ENCODE peak calls at places on chromosome 20, in ten cellular contexts. F, L, I, H, U, Z, T, M, K and O are unnamed samples. For H3K4me1, the result is how much of the 10 kb centered on the place peaks cover.

GRCh38 chr20:4560667-4561066 is 161.0 kb upstream of the PRND start:
- DNase-seq in F (no peak), L (no peak), I (no peak), H (no peak), U (no peak), Z (no peak), T (no peak), M (no peak), K (no peak), O (no peak)

GRCh38 chr20:745683-746301 is 22.5 kb downstream of the SLC52A3 start:
- DNase-seq in F (no peak), L (no peak), I (no peak), H (no peak), U (no peak), Z (no peak), T (no peak), M (no peak), K (no peak), O (no peak)

GRCh38 chr20:8255945-8256632 is 124.0 kb downstream of the PLCB1 start:
- DNase-seq in F (peak), L (no peak), I (no peak), H (no peak), U (no peak), Z (no peak), T (peak), M (no peak), K (no peak), O (no peak)

GRCh38 chr20:46951405-46951804 is 56.8 kb downstream of the EYA2 start:
- DNase-seq in F (no peak), L (no peak), I (no peak), H (no peak), U (no peak), Z (no peak), T (no peak), M (no peak), K (no peak), O (no peak)

GRCh38 chr20:53949319-53949839 is 121.0 kb downstream of the BCAS1 start:
- DNase-seq in F (no peak), L (no peak), I (peak), H (peak), U (no peak), Z (peak), T (no peak), M (peak), K (peak), O (no peak)

GRCh38 chr20:60062431-60063336 is 104.5 kb downstream of the CDH26 start:
- DNase-seq in F (no peak), L (peak), I (no peak), H (no peak), U (no peak), Z (no peak), T (no peak), M (no peak), K (no peak), O (peak)

GRCh38 chr20:22414354-22414753 is 170.0 kb downstream of the FOXA2 start:
- DNase-seq in F (no peak), L (no peak), I (no peak), H (no peak), U (no peak), Z (no peak), T (peak), M (no peak), K (no peak), O (no peak)

GRCh38 chr20:57595041-57596030 is 24.9 kb downstream of the ZBP1 start:
- DNase-seq in F (no peak), L (peak), I (peak), H (no peak), U (no peak), Z (no peak), T (no peak), M (no peak), K (no peak), O (no peak)

GRCh38 chr20:41100001-41100480 is 37.3 kb upstream of the PLCG1 start:
- DNase-seq in F (no peak), L (no peak), I (no peak), H (no peak), U (no peak), Z (no peak), T (no peak), M (no peak), K (no peak), O (no peak)

GRCh38 chr20:58875111-58875510 is 22.6 kb downstream of the GNAS start:
- DNase-seq in F (peak), L (no peak), I (no peak), H (no peak), U (no peak), Z (no peak), T (no peak), M (no peak), K (no peak), O (no peak)

GRCh38 chr20:17617868-17618672 is 48.2 kb downstream of the DSTN start:
- DNase-seq in F (no peak), L (peak), I (no peak), H (peak), U (no peak), Z (no peak), T (no peak), M (peak), K (peak), O (peak)

GRCh38 chr20:50373674-50374286 is 136.4 kb upstream of the PTPN1 start:
- DNase-seq in F (no peak), L (no peak), I (no peak), H (no peak), U (no peak), Z (no peak), T (no peak), M (no peak), K (no peak), O (no peak)

GRCh38 chr20:14235355-14235754 is 102.1 kb downstream of the FLRT3 start:
- DNase-seq in F (no peak), L (no peak), I (no peak), H (no peak), U (no peak), Z (no peak), T (no peak), M (no peak), K (no peak), O (no peak)

GRCh38 chr20:53752583-53752970 is 158.9 kb upstream of the ZNF217 start:
- DNase-seq in F (no peak), L (no peak), I (no peak), H (no peak), U (no peak), Z (no peak), T (no peak), M (no peak), K (no peak), O (no peak)

GRCh38 chr20:53839423-53840176 is 230.8 kb downstream of the BCAS1 start:
- DNase-seq in F (no peak), L (no peak), I (peak), H (peak), U (no peak), Z (peak), T (no peak), M (peak), K (no peak), O (no peak)

GRCh38 chr20:1212607-1213396 is 9.5 kb downstream of the C20orf202 start:
- DNase-seq in F (peak), L (peak), I (no peak), H (peak), U (peak), Z (peak), T (peak), M (peak), K (peak), O (peak)

GRCh38 chr20:22800161-22800560 is 215.8 kb upstream of the FOXA2 start:
- DNase-seq in F (no peak), L (no peak), I (no peak), H (no peak), U (no peak), Z (no peak), T (no peak), M (no peak), K (no peak), O (no peak)

GRCh38 chr20:19504251-19504650 is 253.8 kb upstream of the RIN2 start:
- DNase-seq in F (no peak), L (no peak), I (no peak), H (no peak), U (no peak), Z (no peak), T (no peak), M (no peak), K (no peak), O (no peak)

GRCh38 chr20:16553161-16553560 is 20.1 kb downstream of the KIF16B start:
- DNase-seq in F (no peak), L (no peak), I (no peak), H (no peak), U (no peak), Z (no peak), T (no peak), M (no peak), K (no peak), O (no peak)

GRCh38 chr20:16553684-16554083 is 19.6 kb downstream of the KIF16B start:
- DNase-seq in F (no peak), L (no peak), I (no peak), H (no peak), U (no peak), Z (no peak), T (no peak), M (no peak), K (no peak), O (no peak)

GRCh38 chr20:16555754-16556153 is 17.5 kb downstream of the KIF16B start:
- DNase-seq in F (no peak), L (no peak), I (no peak), H (no peak), U (no peak), Z (no peak), T (no peak), M (no peak), K (no peak), O (no peak)

GRCh38 chr20:16554766-16555543 is 18.3 kb downstream of the KIF16B start:
- DNase-seq in F (no peak), L (no peak), I (no peak), H (no peak), U (no peak), Z (no peak), T (no peak), M (no peak), K (no peak), O (no peak)

GRCh38 chr20:16556299-16556698 is 16.9 kb downstream of the KIF16B start:
- DNase-seq in F (no peak), L (no peak), I (no peak), H (no peak), U (no peak), Z (no peak), T (no peak), M (no peak), K (no peak), O (no peak)
- H3K4me1 ChIP-seq in F (under half), L (under half), I (under half), H (under half), U (under half), Z (under half), T (under half), M (under half), K (under half), O (under half)

DNA sequence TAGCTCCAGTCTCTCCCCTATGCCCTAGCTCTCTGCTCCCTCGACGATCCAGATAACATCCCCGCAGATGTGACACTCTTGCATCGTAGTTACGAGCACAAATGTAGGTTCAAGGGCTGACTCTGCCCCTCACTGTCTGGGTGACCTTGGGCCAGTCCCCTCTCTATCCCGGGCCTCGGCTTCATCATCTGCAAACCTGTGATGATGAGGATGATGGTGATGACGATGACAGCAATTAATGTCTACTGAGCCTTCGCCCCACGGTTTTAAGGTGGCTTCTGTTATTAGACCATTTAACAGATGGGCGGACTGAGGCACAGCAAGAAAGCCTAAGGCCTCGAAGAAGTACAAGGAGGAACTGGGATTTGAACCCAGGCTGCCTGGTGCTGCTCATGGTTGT is 118.5 kb downstream of the PREX1 start:
- DNase-seq in F (no peak), L (no peak), I (no peak), H (no peak), U (no peak), Z (no peak), T (no peak), M (no peak), K (no peak), O (no peak)
- H3K4me1 ChIP-seq in F (under half), L (under half), I (under half), H (under half), U (under half), Z (under half), T (under half), M (under half), K (half or more), O (under half)

GRCh38 chr20:44648579-44648978 is 2.9 kb downstream of the ADA start:
- DNase-seq in F (peak), L (no peak), I (no peak), H (no peak), U (peak), Z (no peak), T (peak), M (no peak), K (no peak), O (peak)
- H3K4me1 ChIP-seq in F (under half), L (under half), I (under half), H (under half), U (under half), Z (half or more), T (under half), M (half or more), K (under half), O (under half)

GRCh38 chr20:62816879-62817873 is at the start of gene COL9A3:
- DNase-seq in F (peak), L (no peak), I (no peak), H (no peak), U (peak), Z (no peak), T (peak), M (no peak), K (no peak), O (no peak)
- H3K4me1 ChIP-seq in F (under half), L (under half), I (under half), H (under half), U (under half), Z (under half), T (half or more), M (half or more), K (under half), O (under half)

GRCh38 chr20:51381557-51381956 is 161.0 kb downstream of the NFATC2 start:
- DNase-seq in F (no peak), L (no peak), I (no peak), H (no peak), U (no peak), Z (no peak), T (no peak), M (no peak), K (no peak), O (no peak)
- H3K4me1 ChIP-seq in F (under half), L (under half), I (under half), H (under half), U (under half), Z (under half), T (under half), M (under half), K (under half), O (under half)